ENCODE peak calls at places on chromosome 12, in four cellular contexts. C is Calu3, Q is uterus, D is GM13977. M is an unnamed sample.

GRCh38 chr12:60021235-60021634 is 425.4 kb downstream of the SLC16A7 start:
- DNase-seq in Q (no peak), C (no peak), D (no peak), M (no peak)

GRCh38 chr12:122884091-122884826 is 11.7 kb downstream of the VPS37B start:
- DNase-seq in C (no peak), Q (no peak), D (no peak), M (no peak)

GRCh38 chr12:86249856-86250255 is 6.3 kb downstream of the MGAT4C start:
- DNase-seq in Q (no peak), C (no peak), D (no peak), M (no peak)

GRCh38 chr12:57796996-57797395 is 14.4 kb downstream of the TSFM start:
- DNase-seq in D (no peak), Q (no peak), C (no peak), M (no peak)

GRCh38 chr12:115096673-115097349 is 412.8 kb upstream of the TBX3 start:
- DNase-seq in C (no peak), D (no peak), Q (peak), M (no peak)

GRCh38 chr12:84508943-84509342 is 403.7 kb downstream of the SLC6A15 start:
- DNase-seq in Q (peak), D (no peak), C (no peak), M (no peak)

GRCh38 chr12:107349008-107349747 is 255.8 kb upstream of the CRY1 start:
- DNase-seq in C (peak), D (no peak), Q (no peak), M (no peak)

GRCh38 chr12:116609715-116610114 is 50.5 kb downstream of the MAP1LC3B2 start:
- DNase-seq in C (peak), Q (no peak), D (no peak), M (peak)

GRCh38 chr12:76486011-76486410 is 73.6 kb downstream of the OSBPL8 start:
- DNase-seq in C (no peak), Q (no peak), D (no peak), M (no peak)

GRCh38 chr12:19306366-19306765 is 132.9 kb upstream of the AEBP2 start:
- DNase-seq in D (no peak), Q (no peak), C (no peak), M (no peak)

GRCh38 chr12:70739741-70740140 is 102.5 kb upstream of the PTPRB start:
- DNase-seq in Q (no peak), C (no peak), D (no peak), M (no peak)

GRCh38 chr12:77615331-77615730 is 215.4 kb upstream of the NAV3 start:
- DNase-seq in D (no peak), Q (no peak), C (no peak), M (no peak)

GRCh38 chr12:15274561-15274967 is 47.7 kb upstream of the PTPRO start:
- DNase-seq in C (peak), D (no peak), Q (peak), M (peak)

GRCh38 chr12:67590122-67590795 is 58.3 kb upstream of the DYRK2 start:
- DNase-seq in C (no peak), Q (no peak), D (no peak), M (no peak)

GRCh38 chr12:125098676-125099406 is 33.6 kb downstream of the AACS start:
- DNase-seq in Q (no peak), D (no peak), C (no peak), M (no peak)

GRCh38 chr12:64229240-64229639 is 7.1 kb upstream of the KICS2 start:
- DNase-seq in D (no peak), C (no peak), Q (no peak), M (no peak)

GRCh38 chr12:112167031-112167461 is 41.7 kb downstream of the TRAFD1 start:
- DNase-seq in C (no peak), D (no peak), Q (no peak), M (no peak)

GRCh38 chr12:98456583-98457573 is 58.5 kb upstream of the TMPO start:
- DNase-seq in D (peak), C (peak), Q (peak), M (peak)

GRCh38 chr12:108307006-108307405 is 32.1 kb downstream of the CMKLR1 start:
- DNase-seq in Q (no peak), C (no peak), D (no peak), M (peak)

GRCh38 chr12:113781415-113782198 is 184.5 kb downstream of the RBM19 start:
- DNase-seq in C (no peak), Q (no peak), D (no peak), M (no peak)

GRCh38 chr12:56115329-56115728 is 1.1 kb upstream of the RPL41 start:
- DNase-seq in D (no peak), Q (no peak), C (peak), M (no peak)

GRCh38 chr12:95339086-95339788 is 121.6 kb downstream of the VEZT start:
- DNase-seq in D (no peak), C (no peak), Q (no peak), M (no peak)

GRCh38 chr12:15329891-15330290 is 7.6 kb downstream of the PTPRO start:
- DNase-seq in C (no peak), Q (no peak), D (no peak), M (no peak)

GRCh38 chr12:18882690-18883089 is 144.8 kb downstream of the CAPZA3 start:
- DNase-seq in C (no peak), D (no peak), Q (no peak), M (no peak)

GRCh38 chr12:68468036-68468435 is 135.9 kb upstream of the MDM1 start:
- DNase-seq in C (no peak), D (no peak), Q (no peak), M (no peak)

GRCh38 chr12:43425361-43425760 is 126.6 kb downstream of the ADAMTS20 start:
- DNase-seq in D (no peak), Q (no peak), C (no peak), M (no peak)

GRCh38 chr12:52763036-52763659 is 14.0 kb downstream of the KRT76 start:
- DNase-seq in C (no peak), D (no peak), Q (no peak), M (no peak)

GRCh38 chr12:4112734-4113396 is 160.7 kb upstream of the CCND2 start:
- DNase-seq in Q (no peak), C (no peak), D (no peak), M (peak)

GRCh38 chr12:104752016-104752415 is 206.1 kb downstream of the SLC41A2 start:
- DNase-seq in Q (no peak), D (no peak), C (no peak), M (no peak)

GRCh38 chr12:84804691-84805473 is 107.7 kb downstream of the SLC6A15 start:
- DNase-seq in Q (no peak), C (no peak), D (no peak), M (no peak)

GRCh38 chr12:118377005-118377890 is 893 bp downstream of the SUDS3 start:
- DNase-seq in C (no peak), Q (no peak), D (peak), M (peak)

GRCh38 chr12:19630536-19630935 is 191.2 kb downstream of the AEBP2 start:
- DNase-seq in Q (no peak), D (no peak), C (no peak), M (no peak)

GRCh38 chr12:113961921-113962710 is 4.0 kb downstream of the RBM19 start:
- DNase-seq in Q (no peak), D (peak), C (no peak), M (peak)

GRCh38 chr12:111248221-111248620 is 120.7 kb downstream of the PHETA1 start:
- DNase-seq in Q (no peak), C (no peak), D (no peak), M (no peak)